ENCODE peak calls at places on chromosome 7, in eight cellular contexts. U, Z, V, N, Q, S, B and E are unnamed samples.

GRCh38 chr7:101315336-101315735 is 6.3 kb downstream of the IFT22 start:
- DNase-seq in U (no peak), Z (no peak), V (no peak), N (no peak), Q (peak; percentile 37), S (peak; percentile 49), B (peak; percentile 61), E (no peak)

GRCh38 chr7:48161407-48162125 is 9.7 kb upstream of the ABCA13 start:
- DNase-seq in U (no peak), Z (no peak), V (no peak), N (no peak), Q (no peak), S (peak; percentile 10), B (no peak), E (no peak)

GRCh38 chr7:22445140-22445722 is 54.8 kb downstream of the STEAP1B start:
- DNase-seq in U (peak; percentile 12), Z (no peak), V (peak; percentile 86), N (peak; percentile 36), Q (peak; percentile 78), S (peak; percentile 8), B (peak; percentile 23), E (no peak)

GRCh38 chr7:87216701-87217508 is 2.6 kb downstream of the TMEM243 start:
- DNase-seq in U (no peak), Z (no peak), V (no peak), N (no peak), Q (no peak), S (no peak), B (no peak), E (no peak)

GRCh38 chr7:105060394-105060793 is 46.4 kb downstream of the KMT2E start:
- DNase-seq in U (no peak), Z (no peak), V (no peak), N (no peak), Q (no peak), S (no peak), B (no peak), E (no peak)

GRCh38 chr7:140350056-140350455 is 48.3 kb downstream of the SLC37A3 start:
- DNase-seq in U (no peak), Z (no peak), V (no peak), N (no peak), Q (no peak), S (no peak), B (no peak), E (no peak)

GRCh38 chr7:13144622-13145021 is 457.2 kb downstream of the ARL4A start:
- DNase-seq in U (no peak), Z (no peak), V (no peak), N (no peak), Q (peak; percentile 28), S (peak; percentile 81), B (no peak), E (no peak)

GRCh38 chr7:141220263-141220662 is 146.4 kb downstream of the TMEM178B start:
- DNase-seq in U (no peak), Z (no peak), V (no peak), N (no peak), Q (no peak), S (no peak), B (peak; percentile 58), E (no peak)

GRCh38 chr7:155298834-155299538 is 1.3 kb downstream of the INSIG1 start:
- DNase-seq in U (peak; percentile 86), Z (peak; percentile 92), V (peak; percentile 93), N (peak; percentile 81), Q (peak; percentile 96), S (peak; percentile 98), B (peak; percentile 95), E (peak; percentile 83)

GRCh38 chr7:100590077-100590737 is 4.1 kb downstream of the FBXO24 start:
- DNase-seq in U (no peak), Z (no peak), V (no peak), N (no peak), Q (no peak), S (no peak), B (no peak), E (no peak)

GRCh38 chr7:78768859-78769258 is 684.6 kb downstream of the MAGI2 start:
- DNase-seq in U (no peak), Z (no peak), V (no peak), N (no peak), Q (no peak), S (no peak), B (no peak), E (no peak)

GRCh38 chr7:54960517-54960916 is 58.3 kb upstream of the EGFR start:
- DNase-seq in U (no peak), Z (no peak), V (no peak), N (no peak), Q (no peak), S (peak; percentile 61), B (no peak), E (no peak)

GRCh38 chr7:5478568-5479045 is 55.0 kb upstream of the TNRC18 start:
- DNase-seq in U (no peak), Z (no peak), V (no peak), N (no peak), Q (no peak), S (no peak), B (no peak), E (no peak)

GRCh38 chr7:67309764-67310548 is 313.3 kb downstream of the TYW1 start:
- DNase-seq in U (no peak), Z (no peak), V (no peak), N (no peak), Q (no peak), S (no peak), B (no peak), E (no peak)

GRCh38 chr7:92088266-92088665 is 46.0 kb downstream of the CYP51A1 start:
- DNase-seq in U (no peak), Z (no peak), V (no peak), N (no peak), Q (no peak), S (no peak), B (no peak), E (no peak)

GRCh38 chr7:25795824-25796235 is 356.2 kb upstream of the NFE2L3 start:
- DNase-seq in U (no peak), Z (no peak), V (no peak), N (no peak), Q (no peak), S (peak; percentile 52), B (no peak), E (no peak)

GRCh38 chr7:151993977-151994676 is 31.3 kb upstream of the GALNT11 start:
- DNase-seq in U (no peak), Z (no peak), V (no peak), N (no peak), Q (no peak), S (no peak), B (peak; percentile 30), E (no peak)

GRCh38 chr7:143380264-143380645 is 890 bp upstream of the ZYX start:
- DNase-seq in U (peak; percentile 92), Z (peak; percentile 82), V (peak; percentile 89), N (peak; percentile 92), Q (peak; percentile 91), S (peak; percentile 82), B (peak; percentile 85), E (peak; percentile 66)

GRCh38 chr7:77367976-77368375 is 48.2 kb downstream of the GSAP start:
- DNase-seq in U (no peak), Z (no peak), V (no peak), N (no peak), Q (no peak), S (peak; percentile 13), B (no peak), E (no peak)

GRCh38 chr7:157041514-157042277 is 31.2 kb upstream of the MNX1 start:
- DNase-seq in U (no peak), Z (no peak), V (no peak), N (no peak), Q (no peak), S (no peak), B (no peak), E (no peak)

GRCh38 chr7:26399747-26400146 is 108.1 kb downstream of the SNX10 start:
- DNase-seq in U (no peak), Z (no peak), V (no peak), N (no peak), Q (no peak), S (no peak), B (no peak), E (no peak)

GRCh38 chr7:135147899-135148721 is at the start of gene TMEM140:
- DNase-seq in U (peak; percentile 67), Z (peak; percentile 36), V (no peak), N (no peak), Q (peak; percentile 78), S (peak; percentile 64), B (no peak), E (no peak)

GRCh38 chr7:137531671-137532070 is 188.1 kb upstream of the PTN start:
- DNase-seq in U (no peak), Z (no peak), V (no peak), N (no peak), Q (no peak), S (no peak), B (no peak), E (no peak)

GRCh38 chr7:158315881-158316280 is 271.7 kb downstream of the PTPRN2 start:
- DNase-seq in U (no peak), Z (no peak), V (no peak), N (no peak), Q (no peak), S (no peak), B (no peak), E (no peak)
- H3K9me3 ChIP-seq in U (no peaks in the 10 kb centered on the region), Z (no peaks in the 10 kb centered on the region), V (no peaks in the 10 kb centered on the region), N (no peaks in the 10 kb centered on the region), Q (no peaks in the 10 kb centered on the region), S (peaks cover 67% of the 10 kb centered on the region), B (peaks cover 3% of the 10 kb centered on the region), E (no peaks in the 10 kb centered on the region)

GRCh38 chr7:139231513-139232376 is 708 bp downstream of the UBN2 start:
- DNase-seq in U (peak; percentile 25), Z (no peak), V (peak; percentile 17), N (peak; percentile 20), Q (peak; percentile 25), S (peak; percentile 6), B (peak; percentile 41), E (no peak)

GRCh38 chr7:139230774-139231512 is at the start of gene UBN2:
- DNase-seq in U (peak; percentile 91), Z (peak; percentile 65), V (peak; percentile 97), N (peak; percentile 96), Q (peak; percentile 98), S (peak; percentile 97), B (peak; percentile 96), E (peak; percentile 86)

GRCh38 chr7:139230484-139230773 is 608 bp upstream of the UBN2 start:
- DNase-seq in U (no peak), Z (no peak), V (no peak), N (no peak), Q (no peak), S (no peak), B (no peak), E (no peak)

GRCh38 chr7:139232377-139232717 is 1.3 kb downstream of the UBN2 start:
- DNase-seq in U (no peak), Z (no peak), V (no peak), N (no peak), Q (no peak), S (peak; percentile 24), B (peak; percentile 8), E (no peak)

GRCh38 chr7:139232893-139233292 is 1.9 kb downstream of the UBN2 start:
- DNase-seq in U (no peak), Z (no peak), V (no peak), N (no peak), Q (no peak), S (peak; percentile 51), B (no peak), E (no peak)
- H3K4me3 ChIP-seq in U (no peak overlapping the region), Z (peak overlapping the region; percentile 46), V (peak overlapping the region; percentile 97), N (peak overlapping the region; percentile 82), Q (no peak overlapping the region), S (peak overlapping the region; percentile 14), B (peak overlapping the region; percentile 81), E (peak overlapping the region; percentile 100)

GRCh38 chr7:46681865-46682503 is 760.9 kb upstream of the IGFBP3 start:
- DNase-seq in U (no peak), Z (no peak), V (peak; percentile 49), N (peak; percentile 72), Q (no peak), S (no peak), B (no peak), E (no peak)
- TF ChIP-seq CTCF in U (no peak), Z (no peak), V (no peak), N (no peak), Q (no peak), S (no peak), B (no peak), E (no peak)

GRCh38 chr7:57769958-57770357 is 320.0 kb downstream of the ZNF716 start:
- DNase-seq in U (no peak), Z (no peak), V (no peak), N (no peak), Q (no peak), S (no peak), B (no peak), E (no peak)
- H3K9me3 ChIP-seq in U (no peaks in the 10 kb centered on the region), Z (no peaks in the 10 kb centered on the region), V (peaks cover 4% of the 10 kb centered on the region), N (no peaks in the 10 kb centered on the region), Q (no peaks in the 10 kb centered on the region), S (peaks cover 17% of the 10 kb centered on the region), B (no peaks in the 10 kb centered on the region), E (peaks cover 2% of the 10 kb centered on the region)